ENCODE peak calls at places on chromosome 10, in eight cellular contexts. U, F, Z, X, V, Q, N and J are unnamed samples.

GRCh38 chr10:61733358-61733940 is 70.7 kb downstream of the CABCOCO1 start:
- DNase-seq in U (peak), F (peak), Z (peak), X (no peak), V (peak), Q (peak), N (peak), J (no peak)

GRCh38 chr10:11411926-11412545 is 199.4 kb downstream of the USP6NL start:
- DNase-seq in U (no peak), F (no peak), Z (no peak), X (no peak), V (no peak), Q (peak), N (no peak), J (no peak)

GRCh38 chr10:71995880-71996597 is 31.8 kb downstream of the CHST3 start:
- DNase-seq in U (peak), F (no peak), Z (no peak), X (no peak), V (no peak), Q (no peak), N (peak), J (no peak)

GRCh38 chr10:97849491-97850402 is at the start of gene GOLGA7B:
- DNase-seq in U (peak), F (peak), Z (no peak), X (peak), V (peak), Q (peak), N (no peak), J (peak)

GRCh38 chr10:87761892-87762291 is 56.1 kb downstream of the ATAD1 start:
- DNase-seq in U (peak), F (no peak), Z (peak), X (no peak), V (no peak), Q (no peak), N (peak), J (no peak)

GRCh38 chr10:88042162-88043100 is 179.0 kb downstream of the PTEN start:
- DNase-seq in U (peak), F (no peak), Z (no peak), X (no peak), V (peak), Q (no peak), N (peak), J (no peak)

GRCh38 chr10:63765126-63765525 is 243.9 kb downstream of the REEP3 start:
- DNase-seq in U (peak), F (no peak), Z (peak), X (no peak), V (no peak), Q (no peak), N (no peak), J (no peak)

GRCh38 chr10:102648269-102648888 is 4.1 kb downstream of the TRIM8 start:
- DNase-seq in U (no peak), F (no peak), Z (no peak), X (no peak), V (no peak), Q (peak), N (no peak), J (no peak)

GRCh38 chr10:132362151-132362611 is 30.2 kb downstream of the LRRC27 start:
- DNase-seq in U (no peak), F (no peak), Z (no peak), X (no peak), V (no peak), Q (no peak), N (no peak), J (no peak)

GRCh38 chr10:109174526-109174925 is 748.8 kb downstream of the XPNPEP1 start:
- DNase-seq in U (no peak), F (no peak), Z (no peak), X (no peak), V (no peak), Q (no peak), N (no peak), J (no peak)

GRCh38 chr10:89327803-89328441 is at the start of gene IFIT3:
- DNase-seq in U (peak), F (peak), Z (peak), X (no peak), V (peak), Q (no peak), N (peak), J (peak)

GRCh38 chr10:8453587-8453986 is 399.1 kb downstream of the GATA3 start:
- DNase-seq in U (no peak), F (no peak), Z (peak), X (no peak), V (no peak), Q (no peak), N (no peak), J (no peak)

GRCh38 chr10:30431435-30431911 is 2.5 kb upstream of the MAP3K8 start:
- DNase-seq in U (peak), F (no peak), Z (no peak), X (no peak), V (no peak), Q (no peak), N (no peak), J (no peak)

GRCh38 chr10:129703287-129704137 is 236.5 kb downstream of the MGMT start:
- DNase-seq in U (no peak), F (no peak), Z (no peak), X (no peak), V (no peak), Q (no peak), N (no peak), J (no peak)

GRCh38 chr10:101301111-101301731 is 52.7 kb upstream of the BTRC start:
- DNase-seq in U (peak), F (peak), Z (peak), X (no peak), V (no peak), Q (peak), N (no peak), J (peak)